ENCODE peak calls at places on chromosomes 1 and 21, in nine cellular contexts. One of them, this sample, is unnamed.

GRCh38 chr1:157403203-157403602 is 149.1 kb downstream of the FCRL5 start:
- DNase-seq in left ventricle myocardium inferior: no peak
- DNase-seq in cardiac septum: peak; percentile 46
- DNase-seq in heart right ventricle: no peak
- DNase-seq in foreskin keratinocyte: peak; percentile 50
- DNase-seq in HT1080: peak; percentile 59
- DNase-seq in HFFc6: no peak
- DNase-seq in HT-29: peak; percentile 35
- DNase-seq in activated CD4-positive, CD25-positive, alpha-beta regulatory T cell treated with anti-CD3 and anti-CD28 coated beads, Interleukin-2, amount 50 U/mL, for 72 hours: no peak
- DNase-seq in this sample: no peak

GRCh38 chr1:37914719-37915483 is 32.0 kb downstream of the INPP5B start:
- DNase-seq in left ventricle myocardium inferior: no peak
- DNase-seq in cardiac septum: no peak
- DNase-seq in heart right ventricle: no peak
- DNase-seq in foreskin keratinocyte: no peak
- DNase-seq in HT1080: no peak
- DNase-seq in HFFc6: no peak
- DNase-seq in HT-29: no peak
- DNase-seq in activated CD4-positive, CD25-positive, alpha-beta regulatory T cell treated with anti-CD3 and anti-CD28 coated beads, Interleukin-2, amount 50 U/mL, for 72 hours: no peak
- DNase-seq in this sample: no peak

GRCh38 chr1:183477986-183478781 is 5.9 kb downstream of the SMG7 start:
- DNase-seq in left ventricle myocardium inferior: no peak
- DNase-seq in cardiac septum: no peak
- DNase-seq in heart right ventricle: no peak
- DNase-seq in foreskin keratinocyte: no peak
- DNase-seq in HT1080: no peak
- DNase-seq in HFFc6: no peak
- DNase-seq in HT-29: no peak
- DNase-seq in activated CD4-positive, CD25-positive, alpha-beta regulatory T cell treated with anti-CD3 and anti-CD28 coated beads, Interleukin-2, amount 50 U/mL, for 72 hours: no peak
- DNase-seq in this sample: no peak

GRCh38 chr1:213303286-213303685 is 252.2 kb downstream of the RPS6KC1 start:
- DNase-seq in left ventricle myocardium inferior: no peak
- DNase-seq in cardiac septum: no peak
- DNase-seq in heart right ventricle: no peak
- DNase-seq in foreskin keratinocyte: no peak
- DNase-seq in HT1080: peak; percentile 6
- DNase-seq in HFFc6: no peak
- DNase-seq in HT-29: no peak
- DNase-seq in activated CD4-positive, CD25-positive, alpha-beta regulatory T cell treated with anti-CD3 and anti-CD28 coated beads, Interleukin-2, amount 50 U/mL, for 72 hours: no peak
- DNase-seq in this sample: no peak

GRCh38 chr21:46393451-46393940 is 65.2 kb upstream of the DIP2A start:
- DNase-seq in left ventricle myocardium inferior: no peak
- DNase-seq in cardiac septum: no peak
- DNase-seq in heart right ventricle: no peak
- DNase-seq in foreskin keratinocyte: no peak
- DNase-seq in HT1080: no peak
- DNase-seq in HFFc6: no peak
- DNase-seq in HT-29: no peak
- DNase-seq in activated CD4-positive, CD25-positive, alpha-beta regulatory T cell treated with anti-CD3 and anti-CD28 coated beads, Interleukin-2, amount 50 U/mL, for 72 hours: no peak
- DNase-seq in this sample: no peak

GRCh38 chr21:15224346-15225086 is 159.7 kb upstream of the NRIP1 start:
- DNase-seq in left ventricle myocardium inferior: no peak
- DNase-seq in cardiac septum: no peak
- DNase-seq in heart right ventricle: no peak
- DNase-seq in foreskin keratinocyte: peak; percentile 99
- DNase-seq in HT1080: peak; percentile 98
- DNase-seq in HFFc6: peak; percentile 88
- DNase-seq in HT-29: no peak
- DNase-seq in activated CD4-positive, CD25-positive, alpha-beta regulatory T cell treated with anti-CD3 and anti-CD28 coated beads, Interleukin-2, amount 50 U/mL, for 72 hours: no peak
- DNase-seq in this sample: no peak

GRCh38 chr1:78497196-78497595 is 6.4 kb downstream of the PTGFR start:
- DNase-seq in left ventricle myocardium inferior: no peak
- DNase-seq in cardiac septum: no peak
- DNase-seq in heart right ventricle: no peak
- DNase-seq in foreskin keratinocyte: no peak
- DNase-seq in HT1080: peak; percentile 1
- DNase-seq in HFFc6: no peak
- DNase-seq in HT-29: peak; percentile 38
- DNase-seq in activated CD4-positive, CD25-positive, alpha-beta regulatory T cell treated with anti-CD3 and anti-CD28 coated beads, Interleukin-2, amount 50 U/mL, for 72 hours: no peak
- DNase-seq in this sample: no peak

GRCh38 chr21:46092811-46093667 is 4.9 kb upstream of the COL6A2 start:
- DNase-seq in left ventricle myocardium inferior: no peak
- DNase-seq in cardiac septum: no peak
- DNase-seq in heart right ventricle: no peak
- DNase-seq in foreskin keratinocyte: no peak
- DNase-seq in HT1080: no peak
- DNase-seq in HFFc6: no peak
- DNase-seq in HT-29: no peak
- DNase-seq in activated CD4-positive, CD25-positive, alpha-beta regulatory T cell treated with anti-CD3 and anti-CD28 coated beads, Interleukin-2, amount 50 U/mL, for 72 hours: no peak
- DNase-seq in this sample: peak; percentile 59

GRCh38 chr1:37630426-37631038 is 4.2 kb downstream of the RSPO1 start:
- DNase-seq in left ventricle myocardium inferior: no peak
- DNase-seq in cardiac septum: no peak
- DNase-seq in heart right ventricle: no peak
- DNase-seq in foreskin keratinocyte: no peak
- DNase-seq in HT1080: no peak
- DNase-seq in HFFc6: no peak
- DNase-seq in HT-29: no peak
- DNase-seq in activated CD4-positive, CD25-positive, alpha-beta regulatory T cell treated with anti-CD3 and anti-CD28 coated beads, Interleukin-2, amount 50 U/mL, for 72 hours: no peak
- DNase-seq in this sample: no peak

GRCh38 chr1:11487196-11487751 is 8.3 kb downstream of the DISP3 start:
- DNase-seq in left ventricle myocardium inferior: no peak
- DNase-seq in cardiac septum: no peak
- DNase-seq in heart right ventricle: no peak
- DNase-seq in foreskin keratinocyte: no peak
- DNase-seq in HT1080: no peak
- DNase-seq in HFFc6: no peak
- DNase-seq in HT-29: no peak
- DNase-seq in activated CD4-positive, CD25-positive, alpha-beta regulatory T cell treated with anti-CD3 and anti-CD28 coated beads, Interleukin-2, amount 50 U/mL, for 72 hours: no peak
- DNase-seq in this sample: no peak

GRCh38 chr1:41383094-41383852 is 22.0 kb downstream of the FOXO6 start:
- DNase-seq in left ventricle myocardium inferior: no peak
- DNase-seq in cardiac septum: no peak
- DNase-seq in heart right ventricle: no peak
- DNase-seq in foreskin keratinocyte: peak; percentile 28
- DNase-seq in HT1080: peak; percentile 73
- DNase-seq in HFFc6: no peak
- DNase-seq in HT-29: no peak
- DNase-seq in activated CD4-positive, CD25-positive, alpha-beta regulatory T cell treated with anti-CD3 and anti-CD28 coated beads, Interleukin-2, amount 50 U/mL, for 72 hours: no peak
- DNase-seq in this sample: no peak